ENCODE peak calls at places on chromosomes 11 and 22, in four cellular contexts. Y is OCI-LY7; G is naive thymus-derived CD4-positive, alpha-beta T cell; O is body of pancreas. B is an unnamed sample. For H3K36me3, the result is how much of the 10 kb centered on the place peaks cover.

GRCh38 chr22:38309614-38310517 is 7.4 kb downstream of the CSNK1E start:
- DNase-seq in Y (no peak), G (no peak), O (no peak), B (no peak)

GRCh38 chr11:103433976-103434375 is 324.8 kb downstream of the DYNC2H1 start:
- DNase-seq in Y (no peak), G (no peak), O (no peak), B (peak)

GRCh38 chr22:39205344-39206021 is 39.3 kb downstream of the PDGFB start:
- DNase-seq in Y (no peak), G (no peak), O (no peak), B (no peak)

GRCh38 chr22:36385491-36386350 is 2.0 kb downstream of the MYH9 start:
- DNase-seq in Y (peak), G (no peak), O (peak), B (no peak)

GRCh38 chr22:47285981-47286380 is 523.5 kb downstream of the TBC1D22A start:
- DNase-seq in Y (no peak), G (no peak), O (no peak), B (no peak)

GRCh38 chr11:120079750-120080610 is 57.9 kb downstream of the TRIM29 start:
- DNase-seq in Y (peak), G (no peak), O (peak), B (no peak)

GRCh38 chr22:30298005-30298701 is 8.8 kb upstream of the CASTOR1 start:
- DNase-seq in Y (no peak), G (no peak), O (no peak), B (no peak)

GRCh38 chr11:116993599-116993998 is 104.6 kb downstream of the SIK3 start:
- DNase-seq in Y (peak), G (peak), O (no peak), B (no peak)

GRCh38 chr22:40020956-40021355 is 26.2 kb downstream of the FAM83F start:
- DNase-seq in Y (no peak), G (no peak), O (no peak), B (no peak)

GRCh38 chr11:112652786-112653390 is 308.3 kb upstream of the NCAM1 start:
- DNase-seq in Y (no peak), G (no peak), O (no peak), B (no peak)

GRCh38 chr11:58562375-58562800 is 13.3 kb downstream of the LPXN start:
- DNase-seq in Y (no peak), G (no peak), O (no peak), B (no peak)

GRCh38 chr22:25125693-25126357 is 73.8 kb upstream of the CRYBB3 start:
- DNase-seq in Y (no peak), G (no peak), O (no peak), B (no peak)

GRCh38 chr22:22395230-22395629 is 113.3 kb downstream of the ZNF280B start:
- DNase-seq in Y (peak), G (no peak), O (no peak), B (no peak)

GRCh38 chr11:8227156-8228152 is 36.2 kb downstream of the LMO1 start:
- DNase-seq in Y (no peak), G (no peak), O (no peak), B (no peak)

GRCh38 chr11:2190670-2191471 is 19.3 kb upstream of the TH start:
- DNase-seq in Y (no peak), G (no peak), O (no peak), B (no peak)

GRCh38 chr11:36114095-36114494 is 170.2 kb downstream of the LDLRAD3 start:
- DNase-seq in Y (no peak), G (no peak), O (no peak), B (no peak)

GRCh38 chr11:95499516-95500135 is 268.6 kb upstream of the SESN3 start:
- DNase-seq in Y (no peak), G (no peak), O (no peak), B (no peak)

GRCh38 chr22:46362221-46362933 is 26.9 kb downstream of the TRMU start:
- DNase-seq in Y (peak), G (no peak), O (no peak), B (no peak)

GRCh38 chr11:1668911-1669473 is 28.0 kb upstream of the KRTAP5-6 start:
- DNase-seq in Y (no peak), G (no peak), O (no peak), B (no peak)

GRCh38 chr11:639324-639977 is 2.4 kb downstream of the DRD4 start:
- DNase-seq in Y (no peak), G (no peak), O (no peak), B (no peak)

GRCh38 chr11:14500181-14500651 is 605 bp upstream of the COPB1 start:
- DNase-seq in Y (peak), G (peak), O (peak), B (no peak)

GRCh38 chr11:107182983-107183382 is 164.7 kb upstream of the GUCY1A2 start:
- DNase-seq in Y (no peak), G (no peak), O (no peak), B (no peak)

GRCh38 chr22:45006873-45007246 is 2.9 kb downstream of the PHF21B start:
- DNase-seq in Y (no peak), G (no peak), O (no peak), B (no peak)

GRCh38 chr11:116170526-116171120 is 602.2 kb downstream of the BUD13 start:
- DNase-seq in Y (peak), G (no peak), O (no peak), B (no peak)

GRCh38 chr11:30499940-30500339 is 86.2 kb downstream of the MPPED2 start:
- DNase-seq in Y (no peak), G (no peak), O (no peak), B (no peak)

GRCh38 chr11:82606738-82607137 is 126.9 kb downstream of the FAM181B start:
- DNase-seq in Y (no peak), G (no peak), O (no peak), B (no peak)

DNA sequence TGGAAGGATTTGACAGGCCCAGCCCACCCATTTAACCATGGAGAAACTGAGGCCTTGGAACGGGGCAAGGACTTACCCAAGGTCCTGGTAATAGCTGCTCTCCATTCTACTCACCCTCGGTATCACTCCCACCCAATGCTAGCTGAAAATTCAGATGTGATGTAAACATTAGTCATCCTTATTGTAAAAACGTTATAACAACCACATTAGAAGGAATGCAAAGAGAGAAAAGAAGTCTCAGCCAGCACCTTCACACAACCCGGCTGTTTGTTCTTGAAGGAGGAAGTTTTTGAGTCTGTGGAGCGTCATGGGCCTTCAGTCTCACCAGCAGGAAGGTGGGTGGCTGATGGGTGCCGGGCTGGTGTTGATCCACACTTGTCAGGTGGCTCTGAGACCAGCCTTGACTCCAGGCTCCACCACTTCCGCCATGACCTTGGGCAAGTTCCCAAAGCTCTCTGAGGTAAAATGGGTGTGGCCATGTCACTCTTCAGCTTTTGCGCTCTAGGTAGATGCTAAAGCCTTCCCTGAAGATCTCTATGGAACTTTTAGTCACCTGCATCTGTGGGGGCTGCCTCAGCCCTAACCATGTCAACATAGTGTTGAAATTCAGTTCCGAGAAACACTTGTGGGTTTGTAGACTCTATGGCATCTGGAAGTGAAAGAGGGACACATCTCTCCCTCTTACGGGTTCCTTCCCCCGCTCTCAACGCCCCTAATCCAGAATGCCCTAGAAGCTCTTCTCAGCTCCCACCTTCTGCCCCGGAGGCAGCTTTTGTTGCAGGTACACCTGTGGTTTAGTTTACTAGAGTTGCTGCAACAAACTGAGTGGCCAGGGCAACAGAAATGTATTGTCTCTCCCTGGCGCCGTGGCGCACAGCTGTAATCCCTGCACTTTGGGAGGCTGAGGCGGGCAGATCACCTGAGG is 14.8 kb downstream of the CD6 start:
- DNase-seq in Y (peak), G (peak), O (peak), B (no peak)
- H3K27ac ChIP-seq in Y (no peak), G (peak), O (no peak), B (no peak)

GRCh38 chr11:128297805-128298204 is 289.6 kb downstream of the ETS1 start:
- DNase-seq in Y (no peak), G (no peak), O (no peak), B (no peak)
- H3K36me3 ChIP-seq in Y (under half), G (under half), O (under half), B (under half)

GRCh38 chr11:77171885-77172665 is 44.0 kb downstream of the MYO7A start:
- DNase-seq in Y (no peak), G (no peak), O (no peak), B (no peak)
- H3K27ac ChIP-seq in Y (no peak), G (no peak), O (no peak), B (no peak)

GRCh38 chr11:118888398-118888797 is 4.7 kb downstream of the CXCR5 start:
- DNase-seq in Y (no peak), G (no peak), O (no peak), B (no peak)

GRCh38 chr11:118885831-118886571 is 2.3 kb downstream of the CXCR5 start:
- DNase-seq in Y (no peak), G (no peak), O (no peak), B (no peak)

GRCh38 chr11:118886681-118887111 is 3.0 kb downstream of the CXCR5 start:
- DNase-seq in Y (peak), G (no peak), O (no peak), B (no peak)

GRCh38 chr11:118885319-118885718 is 1.6 kb downstream of the CXCR5 start:
- DNase-seq in Y (no peak), G (no peak), O (no peak), B (no peak)

DNA sequence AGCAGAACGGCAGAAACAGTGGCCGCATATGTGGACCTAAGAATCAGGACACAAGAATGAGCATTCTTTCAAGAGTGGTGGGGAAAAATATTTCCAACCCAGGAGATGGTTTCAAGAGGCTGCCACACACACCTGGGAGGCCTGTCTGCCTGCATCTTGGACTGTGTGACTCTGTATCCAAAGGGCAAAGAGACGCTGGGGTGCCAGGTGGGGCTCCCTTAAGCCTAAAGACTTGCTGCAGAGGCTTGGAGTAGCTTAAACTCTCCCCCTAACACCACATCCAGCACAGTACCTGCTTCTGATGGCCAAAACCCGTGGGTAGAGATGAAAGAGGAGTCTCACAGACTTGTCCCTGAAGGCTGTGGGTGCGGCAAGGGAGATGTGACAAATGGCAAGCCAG is 3.5 kb downstream of the CXCR5 start:
- DNase-seq in Y (peak), G (no peak), O (no peak), B (no peak)
- H3K36me3 ChIP-seq in Y (under half), G (under half), O (under half), B (under half)

GRCh38 chr11:122180435-122180834 is 64.4 kb upstream of the BLID start:
- DNase-seq in Y (no peak), G (no peak), O (no peak), B (no peak)
- H3K27ac ChIP-seq in Y (no peak), G (no peak), O (no peak), B (no peak)

DNA sequence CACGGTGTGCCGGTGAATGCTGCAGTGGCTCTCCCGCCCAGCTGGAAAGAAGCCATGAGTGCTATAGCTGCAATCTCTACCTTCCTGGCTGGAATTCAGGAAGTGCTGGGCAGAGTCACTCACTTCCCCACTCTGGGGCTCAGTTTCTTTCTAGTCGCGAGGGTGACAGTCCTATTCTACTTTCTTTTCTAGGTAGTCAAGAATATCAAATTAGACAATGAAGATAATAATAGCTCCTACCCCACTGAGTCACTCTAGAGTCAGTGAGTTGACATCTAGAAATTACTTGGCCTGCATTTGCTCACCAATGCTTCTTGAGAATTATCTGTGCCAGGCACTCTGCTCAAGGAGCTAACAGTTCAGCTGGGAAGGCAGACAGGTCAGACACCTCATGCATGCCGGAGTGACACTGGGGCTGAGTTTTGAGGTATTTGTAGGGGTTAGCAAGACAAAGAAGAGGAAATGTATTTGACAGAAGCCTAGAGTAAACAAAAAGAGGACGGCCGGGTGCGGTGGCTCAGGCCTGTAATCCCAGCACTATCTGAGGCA is 3.2 kb downstream of the CENPM start:
- DNase-seq in Y (no peak), G (no peak), O (no peak), B (no peak)
- H3K36me3 ChIP-seq in Y (half or more), G (under half), O (under half), B (half or more)

GRCh38 chr11:66085071-66085470 is 15.0 kb downstream of the PACS1 start:
- DNase-seq in Y (no peak), G (no peak), O (no peak), B (no peak)
- H3K27ac ChIP-seq in Y (peak), G (peak), O (no peak), B (peak)

GRCh38 chr22:28798810-28799124 is 1.6 kb downstream of the XBP1 start:
- DNase-seq in Y (no peak), G (no peak), O (no peak), B (no peak)
- H3K36me3 ChIP-seq in Y (under half), G (under half), O (under half), B (under half)

GRCh38 chr11:72788250-72788649 is 5.6 kb downstream of the STARD10 start:
- DNase-seq in Y (no peak), G (no peak), O (no peak), B (no peak)
- H3K27ac ChIP-seq in Y (no peak), G (no peak), O (peak), B (no peak)